ENCODE peak calls at places on chromosomes 11 and 22, in four cellular contexts. F is HCT116, Q is endodermal cell, L is SK-N-SH. Z is an unnamed sample.

GRCh38 chr22:44525872-44526271 is 27.8 kb upstream of the RTL6 start:
- DNase-seq in L (no peak), Q (no peak), F (no peak), Z (no peak)

GRCh38 chr11:70399681-70400112 is 1.4 kb downstream of the CTTN start:
- DNase-seq in L (peak; percentile 65), F (peak; percentile 87), Q (peak; percentile 77), Z (no peak)

GRCh38 chr11:78916759-78917158 is 342.1 kb upstream of the NARS2 start:
- DNase-seq in F (no peak), L (no peak), Q (no peak), Z (no peak)

GRCh38 chr11:30478923-30479322 is 107.2 kb downstream of the MPPED2 start:
- DNase-seq in F (no peak), L (no peak), Q (no peak), Z (no peak)

GRCh38 chr11:18987454-18988231 is 48.4 kb upstream of the MRGPRX1 start:
- DNase-seq in F (peak; percentile 64), L (no peak), Q (no peak), Z (no peak)

GRCh38 chr11:134792044-134792443 is 380.0 kb upstream of the B3GAT1 start:
- DNase-seq in L (peak; percentile 30), Q (no peak), F (no peak), Z (no peak)

GRCh38 chr11:80598905-80599304 is 1158.1 kb upstream of the TENM4 start:
- DNase-seq in Q (no peak), F (no peak), L (no peak), Z (no peak)

GRCh38 chr11:62612366-62613274 is at the start of the genes EML3 and ROM1:
- DNase-seq in L (peak; percentile 97), Q (peak; percentile 98), F (no peak), Z (peak; percentile 97)

GRCh38 chr11:36030707-36031365 is 87.0 kb downstream of the LDLRAD3 start:
- DNase-seq in F (no peak), L (peak; percentile 56), Q (no peak), Z (no peak)

GRCh38 chr11:128828350-128828749 is 38.7 kb downstream of the KCNJ1 start:
- DNase-seq in F (no peak), L (no peak), Q (no peak), Z (no peak)

GRCh38 chr22:48423481-48423901 is 1404.2 kb downstream of the BRD1 start:
- DNase-seq in L (no peak), F (no peak), Q (no peak), Z (no peak)

GRCh38 chr11:75565916-75566762 is 4.1 kb downstream of the SERPINH1 start:
- DNase-seq in L (no peak), F (no peak), Q (no peak), Z (no peak)

GRCh38 chr11:87007938-87008337 is 29.8 kb upstream of the TMEM135 start:
- DNase-seq in L (no peak), Q (no peak), F (no peak), Z (no peak)

GRCh38 chr11:117484159-117484558 is 156.5 kb downstream of the CEP164 start:
- DNase-seq in F (no peak), Q (no peak), L (no peak), Z (no peak)

GRCh38 chr22:22855617-22856308 is 31.9 kb upstream of the IGLL5 start:
- DNase-seq in L (peak; percentile 68), Q (peak; percentile 85), F (no peak), Z (peak; percentile 87)

GRCh38 chr11:86571273-86571948 is 101.0 kb downstream of the ME3 start:
- DNase-seq in L (peak; percentile 36), Q (peak; percentile 97), F (peak; percentile 80), Z (peak; percentile 78)

GRCh38 chr22:26367402-26368245 is 61.4 kb upstream of the ASPHD2 start:
- DNase-seq in L (peak; percentile 68), F (peak; percentile 59), Q (peak; percentile 86), Z (peak; percentile 94)

GRCh38 chr11:19792510-19792909 is 79.9 kb downstream of the NAV2 start:
- DNase-seq in F (no peak), L (peak; percentile 67), Q (no peak), Z (no peak)

GRCh38 chr11:63682045-63682915 is 980 bp downstream of the RTN3 start:
- DNase-seq in F (no peak), L (peak; percentile 55), Q (peak; percentile 71), Z (peak; percentile 70)

GRCh38 chr11:22456993-22457748 is 119.0 kb downstream of the SLC17A6 start:
- DNase-seq in Q (no peak), L (no peak), F (no peak), Z (no peak)

GRCh38 chr11:79547256-79547655 is 106.4 kb upstream of the TENM4 start:
- DNase-seq in F (no peak), L (no peak), Q (no peak), Z (no peak)

GRCh38 chr11:70020336-70021214 is 57.5 kb upstream of the ANO1 start:
- DNase-seq in Q (no peak), L (no peak), F (no peak), Z (no peak)

GRCh38 chr11:130513132-130513531 is 64.7 kb downstream of the ADAMTS15 start:
- DNase-seq in F (no peak), L (no peak), Q (no peak), Z (no peak)

GRCh38 chr11:16605440-16605970 is 132.9 kb upstream of the C11orf58 start:
- DNase-seq in L (peak; percentile 58), Q (peak; percentile 78), F (no peak), Z (no peak)
- H3K27ac ChIP-seq in L (peak overlapping the region; percentile 39), Q (no peak overlapping the region), F (no peak overlapping the region), Z (no peak overlapping the region)

GRCh38 chr22:28500005-28500404 is 179.6 kb downstream of the TTC28 start:
- DNase-seq in Q (no peak), F (no peak), L (no peak), Z (no peak)
- H3K9ac ChIP-seq in Q (no peak overlapping the region), F (no peak overlapping the region), L (no peak overlapping the region), Z (no peak overlapping the region)

DNA sequence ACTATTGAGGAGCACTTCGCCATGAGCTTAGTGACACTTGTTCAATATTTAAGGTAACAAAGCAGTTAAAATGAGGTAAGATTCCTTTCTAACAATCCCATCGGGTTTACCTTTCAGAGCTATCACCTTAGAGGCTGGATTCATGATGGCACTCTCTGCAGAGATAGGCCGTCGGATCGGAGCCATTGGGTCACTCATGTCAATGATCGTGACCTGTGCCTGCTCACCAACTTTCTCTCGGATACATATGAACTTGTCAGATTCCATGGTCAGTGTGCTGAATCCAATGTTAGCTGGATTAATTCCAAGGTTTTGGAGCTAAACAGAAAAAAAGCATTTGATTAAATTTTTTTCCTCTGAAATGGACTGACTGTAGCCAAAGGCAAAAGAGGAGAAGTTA is 16.0 kb downstream of the CLTCL1 start:
- DNase-seq in L (no peak), F (no peak), Q (no peak), Z (no peak)
- H3K27ac ChIP-seq in L (no peak overlapping the region), F (no peak overlapping the region), Q (no peak overlapping the region), Z (no peak overlapping the region)

GRCh38 chr11:13140028-13140870 is 131.1 kb downstream of the RASSF10 start:
- DNase-seq in Q (no peak), F (no peak), L (no peak), Z (no peak)
- H3K9ac ChIP-seq in Q (no peak overlapping the region), F (peak overlapping the region; percentile 12), L (no peak overlapping the region), Z (no peak overlapping the region)

Z was measured in Karpas-422.